ENCODE peak calls at places on chromosomes 6 and 20, in seven cellular contexts. One of them, this sample, is unnamed.

GRCh38 chr6:51768087-51768486 is 319.3 kb downstream of the PKHD1 start:
- DNase-seq in K562: no peak
- DNase-seq in GM12878: no peak
- DNase-seq in HCT116: no peak
- DNase-seq in HepG2: no peak
- DNase-seq in H1: no peak
- DNase-seq in SK-N-SH: no peak
- DNase-seq in this sample: no peak

GRCh38 chr6:99013661-99014458 is 66.1 kb upstream of the FBXL4 start:
- DNase-seq in K562: no peak
- DNase-seq in GM12878: no peak
- DNase-seq in HepG2: no peak
- DNase-seq in HCT116: no peak
- DNase-seq in H1: no peak
- DNase-seq in SK-N-SH: no peak
- DNase-seq in this sample: no peak

GRCh38 chr6:44660561-44661220 is 273.2 kb downstream of the CDC5L start:
- DNase-seq in K562: no peak
- DNase-seq in HepG2: no peak
- DNase-seq in GM12878: no peak
- DNase-seq in HCT116: no peak
- DNase-seq in SK-N-SH: no peak
- DNase-seq in H1: no peak
- DNase-seq in this sample: no peak

GRCh38 chr6:133241901-133242760 is 974 bp downstream of the EYA4 start:
- DNase-seq in GM12878: no peak
- DNase-seq in HCT116: no peak
- DNase-seq in SK-N-SH: peak
- DNase-seq in HepG2: no peak
- DNase-seq in H1: no peak
- DNase-seq in K562: no peak
- DNase-seq in this sample: no peak

GRCh38 chr6:28980797-28981390 is 24.2 kb downstream of the ZNF311 start:
- DNase-seq in SK-N-SH: peak
- DNase-seq in H1: no peak
- DNase-seq in HepG2: peak
- DNase-seq in HCT116: peak
- DNase-seq in GM12878: peak
- DNase-seq in K562: peak
- DNase-seq in this sample: no peak

GRCh38 chr20:54846948-54847347 is 371.6 kb downstream of the DOK5 start:
- DNase-seq in H1: no peak
- DNase-seq in HepG2: no peak
- DNase-seq in SK-N-SH: no peak
- DNase-seq in HCT116: no peak
- DNase-seq in GM12878: no peak
- DNase-seq in K562: no peak
- DNase-seq in this sample: no peak

GRCh38 chr6:157597461-157598312 is 216.7 kb downstream of the ZDHHC14 start:
- DNase-seq in K562: peak
- DNase-seq in SK-N-SH: peak
- DNase-seq in GM12878: no peak
- DNase-seq in H1: no peak
- DNase-seq in HCT116: peak
- DNase-seq in HepG2: peak
- DNase-seq in this sample: peak

GRCh38 chr6:47992805-47993204 is 118.2 kb downstream of the PTCHD4 start:
- DNase-seq in HepG2: no peak
- DNase-seq in SK-N-SH: no peak
- DNase-seq in GM12878: no peak
- DNase-seq in K562: no peak
- DNase-seq in HCT116: no peak
- DNase-seq in H1: no peak
- DNase-seq in this sample: no peak

GRCh38 chr6:48068326-48069191 is 42.4 kb downstream of the PTCHD4 start:
- DNase-seq in H1: no peak
- DNase-seq in HCT116: no peak
- DNase-seq in HepG2: no peak
- DNase-seq in SK-N-SH: peak
- DNase-seq in K562: no peak
- DNase-seq in GM12878: no peak
- DNase-seq in this sample: no peak

GRCh38 chr6:95767897-95768463 is 190.6 kb downstream of the MANEA start:
- DNase-seq in HCT116: no peak
- DNase-seq in GM12878: no peak
- DNase-seq in SK-N-SH: no peak
- DNase-seq in H1: no peak
- DNase-seq in K562: no peak
- DNase-seq in HepG2: no peak
- DNase-seq in this sample: no peak

GRCh38 chr6:160931378-160932343 is 59.9 kb upstream of the MAP3K4 start:
- DNase-seq in GM12878: no peak
- DNase-seq in HepG2: no peak
- DNase-seq in HCT116: no peak
- DNase-seq in H1: no peak
- DNase-seq in K562: no peak
- DNase-seq in SK-N-SH: no peak
- DNase-seq in this sample: peak

GRCh38 chr6:154950979-154951378 is 44.1 kb upstream of the TIAM2 start:
- DNase-seq in H1: no peak
- DNase-seq in GM12878: no peak
- DNase-seq in K562: no peak
- DNase-seq in HepG2: no peak
- DNase-seq in HCT116: no peak
- DNase-seq in SK-N-SH: no peak
- DNase-seq in this sample: no peak

GRCh38 chr6:38861957-38862401 is 146.9 kb downstream of the DNAH8 start:
- DNase-seq in HepG2: no peak
- DNase-seq in GM12878: no peak
- DNase-seq in K562: no peak
- DNase-seq in HCT116: no peak
- DNase-seq in H1: no peak
- DNase-seq in SK-N-SH: no peak
- DNase-seq in this sample: no peak

GRCh38 chr20:53124075-53124532 is 151.9 kb downstream of the TSHZ2 start:
- DNase-seq in HCT116: no peak
- DNase-seq in GM12878: no peak
- DNase-seq in SK-N-SH: no peak
- DNase-seq in HepG2: no peak
- DNase-seq in K562: peak
- DNase-seq in H1: no peak
- DNase-seq in this sample: no peak

GRCh38 chr20:13910492-13910891 is 79.9 kb downstream of the SEL1L2 start:
- DNase-seq in SK-N-SH: no peak
- DNase-seq in H1: no peak
- DNase-seq in HCT116: no peak
- DNase-seq in HepG2: no peak
- DNase-seq in GM12878: no peak
- DNase-seq in K562: peak
- DNase-seq in this sample: no peak

GRCh38 chr6:3745566-3746118 is 5.9 kb downstream of the PXDC1 start:
- DNase-seq in SK-N-SH: no peak
- DNase-seq in HepG2: no peak
- DNase-seq in H1: no peak
- DNase-seq in GM12878: no peak
- DNase-seq in HCT116: no peak
- DNase-seq in K562: no peak
- DNase-seq in this sample: no peak

GRCh38 chr6:84027340-84028183 is 6.0 kb upstream of the MRAP2 start:
- DNase-seq in H1: no peak
- DNase-seq in HepG2: no peak
- DNase-seq in SK-N-SH: peak
- DNase-seq in HCT116: no peak
- DNase-seq in K562: no peak
- DNase-seq in GM12878: no peak
- DNase-seq in this sample: no peak

GRCh38 chr6:30364591-30364990 is 19.6 kb downstream of the RPP21 start:
- DNase-seq in SK-N-SH: no peak
- DNase-seq in GM12878: no peak
- DNase-seq in HepG2: peak
- DNase-seq in HCT116: no peak
- DNase-seq in H1: no peak
- DNase-seq in K562: no peak
- DNase-seq in this sample: no peak

GRCh38 chr20:48799315-48800105 is 28.3 kb downstream of the PREX1 start:
- DNase-seq in H1: no peak
- DNase-seq in SK-N-SH: peak
- DNase-seq in HepG2: no peak
- DNase-seq in GM12878: no peak
- DNase-seq in HCT116: no peak
- DNase-seq in K562: no peak
- DNase-seq in this sample: no peak

GRCh38 chr20:48795732-48796131 is 32.1 kb downstream of the PREX1 start:
- DNase-seq in SK-N-SH: no peak
- DNase-seq in GM12878: no peak
- DNase-seq in H1: no peak
- DNase-seq in K562: no peak
- DNase-seq in HepG2: no peak
- DNase-seq in HCT116: no peak
- DNase-seq in this sample: no peak

GRCh38 chr20:48795058-48795457 is 32.7 kb downstream of the PREX1 start:
- DNase-seq in K562: no peak
- DNase-seq in H1: no peak
- DNase-seq in HepG2: no peak
- DNase-seq in GM12878: no peak
- DNase-seq in HCT116: no peak
- DNase-seq in SK-N-SH: no peak
- DNase-seq in this sample: no peak

GRCh38 chr20:48797850-48798747 is 29.7 kb downstream of the PREX1 start:
- DNase-seq in H1: no peak
- DNase-seq in K562: no peak
- DNase-seq in HCT116: no peak
- DNase-seq in SK-N-SH: no peak
- DNase-seq in HepG2: no peak
- DNase-seq in GM12878: no peak
- DNase-seq in this sample: no peak

DNA sequence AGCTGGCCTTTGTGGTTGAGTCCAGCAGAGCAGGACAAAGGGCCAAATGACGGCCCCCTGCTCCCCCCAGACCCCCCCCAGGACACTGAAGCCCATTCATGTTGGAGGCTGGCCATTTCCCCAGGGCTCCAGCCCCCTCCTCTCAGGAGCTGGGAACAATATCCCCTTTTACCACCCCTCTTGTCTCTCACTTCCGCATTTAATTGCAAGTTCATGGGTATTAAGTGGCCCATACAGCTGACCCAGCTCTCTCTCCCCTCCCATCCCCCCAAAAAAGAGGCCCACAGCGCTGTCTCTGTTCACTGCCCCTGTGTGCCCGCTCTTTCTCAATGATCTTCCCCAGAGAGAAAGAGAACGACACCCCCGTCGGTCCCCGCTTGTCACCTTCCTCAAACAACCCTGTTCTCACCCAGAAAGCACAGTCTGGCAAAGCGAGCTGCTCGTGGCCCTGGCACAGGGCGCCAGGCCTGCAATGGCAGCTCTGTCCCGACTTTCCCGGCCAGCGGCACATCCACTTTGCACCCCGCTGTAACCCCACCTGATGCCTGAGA is 30.4 kb downstream of the PREX1 start:
- DNase-seq in H1: no peak
- DNase-seq in GM12878: no peak
- DNase-seq in K562: no peak
- DNase-seq in HCT116: no peak
- DNase-seq in SK-N-SH: no peak
- DNase-seq in HepG2: no peak
- DNase-seq in this sample: no peak
- TF ChIP-seq JUND in H1: no peak
- TF ChIP-seq JUND in GM12878: no peak
- TF ChIP-seq JUND in K562: no peak
- TF ChIP-seq JUND in HCT116: no peak
- TF ChIP-seq JUND in SK-N-SH: no peak
- TF ChIP-seq JUND in HepG2: no peak
- TF ChIP-seq JUND in this sample: no peak

DNA sequence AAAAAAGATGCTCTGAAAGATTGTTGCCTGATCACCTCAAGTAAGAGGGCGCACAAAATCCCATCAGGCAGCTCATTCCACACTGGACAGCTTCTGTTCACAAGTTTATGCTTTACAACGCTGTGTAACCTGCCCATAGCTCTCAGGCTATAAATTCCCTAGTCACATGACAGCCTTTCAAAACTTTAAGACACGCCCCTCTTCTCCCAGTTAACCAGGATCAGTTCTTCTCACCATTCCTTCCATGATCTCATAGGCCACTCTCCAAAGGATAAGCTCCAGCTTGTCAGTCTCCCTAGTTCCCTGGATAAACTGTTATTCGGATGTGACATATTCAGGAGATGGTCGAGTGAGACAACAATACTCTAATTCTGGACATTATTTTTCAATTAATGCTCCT is 15.0 kb downstream of the ADNP start:
- DNase-seq in K562: peak
- DNase-seq in H1: no peak
- DNase-seq in SK-N-SH: no peak
- DNase-seq in HepG2: no peak
- DNase-seq in GM12878: no peak
- DNase-seq in HCT116: no peak
- DNase-seq in this sample: no peak
- TF ChIP-seq JUND in K562: peak
- TF ChIP-seq JUND in H1: no peak
- TF ChIP-seq JUND in SK-N-SH: no peak
- TF ChIP-seq JUND in HepG2: no peak
- TF ChIP-seq JUND in GM12878: no peak
- TF ChIP-seq JUND in HCT116: no peak
- TF ChIP-seq JUND in this sample: no peak

GRCh38 chr6:165726290-165726875 is 63.3 kb upstream of the PDE10A start:
- DNase-seq in SK-N-SH: no peak
- DNase-seq in HCT116: no peak
- DNase-seq in H1: no peak
- DNase-seq in HepG2: no peak
- DNase-seq in K562: no peak
- DNase-seq in GM12878: no peak
- DNase-seq in this sample: no peak

GRCh38 chr6:165726915-165727314 is 63.9 kb upstream of the PDE10A start:
- DNase-seq in HepG2: no peak
- DNase-seq in SK-N-SH: no peak
- DNase-seq in HCT116: no peak
- DNase-seq in H1: no peak
- DNase-seq in K562: no peak
- DNase-seq in GM12878: no peak
- DNase-seq in this sample: no peak

GRCh38 chr6:165728196-165728595 is 65.2 kb upstream of the PDE10A start:
- DNase-seq in H1: no peak
- DNase-seq in K562: no peak
- DNase-seq in SK-N-SH: no peak
- DNase-seq in GM12878: no peak
- DNase-seq in HepG2: no peak
- DNase-seq in HCT116: no peak
- DNase-seq in this sample: no peak

GRCh38 chr6:165732696-165733486 is 69.8 kb upstream of the PDE10A start:
- DNase-seq in SK-N-SH: no peak
- DNase-seq in HCT116: no peak
- DNase-seq in H1: no peak
- DNase-seq in HepG2: no peak
- DNase-seq in GM12878: no peak
- DNase-seq in K562: no peak
- DNase-seq in this sample: no peak

GRCh38 chr6:165729307-165729936 is 66.4 kb upstream of the PDE10A start:
- DNase-seq in HCT116: peak
- DNase-seq in GM12878: no peak
- DNase-seq in H1: no peak
- DNase-seq in SK-N-SH: peak
- DNase-seq in K562: peak
- DNase-seq in HepG2: peak
- DNase-seq in this sample: peak
- TF ChIP-seq JUND in HCT116: no peak
- TF ChIP-seq JUND in GM12878: no peak
- TF ChIP-seq JUND in H1: no peak
- TF ChIP-seq JUND in SK-N-SH: no peak
- TF ChIP-seq JUND in K562: no peak
- TF ChIP-seq JUND in HepG2: no peak
- TF ChIP-seq JUND in this sample: no peak

GRCh38 chr6:142633317-142633716 is 311.7 kb downstream of the HIVEP2 start:
- DNase-seq in HepG2: no peak
- DNase-seq in K562: no peak
- DNase-seq in H1: no peak
- DNase-seq in SK-N-SH: no peak
- DNase-seq in GM12878: no peak
- DNase-seq in HCT116: no peak
- DNase-seq in this sample: no peak
- TF ChIP-seq JUND in HepG2: no peak
- TF ChIP-seq JUND in K562: no peak
- TF ChIP-seq JUND in H1: no peak
- TF ChIP-seq JUND in SK-N-SH: no peak
- TF ChIP-seq JUND in GM12878: no peak
- TF ChIP-seq JUND in HCT116: no peak
- TF ChIP-seq JUND in this sample: no peak

This sample was measured in T47D.